ENCODE peak calls at places on chromosomes 2 and 18, in six cellular contexts. Z is HFFc6; J is activated CD4-positive, alpha-beta T cell treated with anti-CD3 and anti-CD28 coated beads, Interleukin-2, amount 50 U/mL, for 24 hours; H is lower leg skin; G is GF-D8; Q is heart left ventricle. U is an unnamed sample.

GRCh38 chr2:107728586-107728985 is 98.1 kb upstream of the RGPD4 start:
- DNase-seq in Z (no peak), J (no peak), H (no peak), G (no peak), Q (no peak), U (no peak)

GRCh38 chr18:39340418-39340817 is 1774.8 kb upstream of the CELF4 start:
- DNase-seq in Z (no peak), J (no peak), H (no peak), G (no peak), Q (no peak), U (no peak)

GRCh38 chr18:13381907-13382682 is 163.5 kb downstream of the LDLRAD4 start:
- DNase-seq in Z (no peak), J (peak), H (no peak), G (no peak), Q (peak), U (no peak)

GRCh38 chr2:75406138-75406537 is 154.6 kb downstream of the EVA1A start:
- DNase-seq in Z (no peak), J (no peak), H (no peak), G (no peak), Q (no peak), U (no peak)

GRCh38 chr18:6374340-6374739 is 40.4 kb downstream of the L3MBTL4 start:
- DNase-seq in Z (no peak), J (no peak), H (no peak), G (no peak), Q (no peak), U (no peak)

GRCh38 chr18:56702946-56703345 is 51.8 kb downstream of the WDR7 start:
- DNase-seq in Z (peak), J (peak), H (no peak), G (no peak), Q (no peak), U (peak)

GRCh38 chr18:2529154-2529553 is 42.2 kb downstream of the METTL4 start:
- DNase-seq in Z (no peak), J (no peak), H (no peak), G (no peak), Q (no peak), U (no peak)

GRCh38 chr18:72056171-72056570 is 488.0 kb downstream of the CBLN2 start:
- DNase-seq in Z (no peak), J (no peak), H (no peak), G (no peak), Q (no peak), U (no peak)

GRCh38 chr2:161036926-161037325 is 123.3 kb upstream of the TANK start:
- DNase-seq in Z (no peak), J (no peak), H (no peak), G (no peak), Q (no peak), U (no peak)

GRCh38 chr2:240785424-240786335 is 34.3 kb downstream of the KIF1A start:
- DNase-seq in Z (no peak), J (no peak), H (no peak), G (no peak), Q (no peak), U (no peak)

GRCh38 chr2:39736593-39736992 is 42.5 kb downstream of the THUMPD2 start:
- DNase-seq in Z (peak), J (no peak), H (no peak), G (no peak), Q (no peak), U (no peak)

GRCh38 chr2:190781604-190782198 is 98.9 kb upstream of the GLS start:
- DNase-seq in Z (peak), J (peak), H (no peak), G (no peak), Q (peak), U (peak)

GRCh38 chr2:241850544-241851324 is 8.0 kb downstream of the PDCD1 start:
- DNase-seq in Z (no peak), J (no peak), H (no peak), G (no peak), Q (no peak), U (no peak)

GRCh38 chr2:144517825-144518699 is 1.9 kb downstream of the ZEB2 start:
- DNase-seq in Z (no peak), J (no peak), H (no peak), G (no peak), Q (no peak), U (no peak)

GRCh38 chr2:27231921-27232320 is 14.8 kb downstream of the CAD start:
- DNase-seq in Z (no peak), J (no peak), H (no peak), G (no peak), Q (no peak), U (no peak)

GRCh38 chr18:3857544-3857943 is 407.6 kb downstream of the TGIF1 start:
- DNase-seq in Z (peak), J (no peak), H (no peak), G (no peak), Q (no peak), U (no peak)

GRCh38 chr18:57813245-57813644 is 10.1 kb upstream of the ATP8B1 start:
- DNase-seq in Z (peak), J (no peak), H (no peak), G (no peak), Q (no peak), U (no peak)

GRCh38 chr2:128660836-128661235 is 342.2 kb upstream of the HS6ST1 start:
- DNase-seq in Z (no peak), J (no peak), H (no peak), G (no peak), Q (no peak), U (no peak)

GRCh38 chr2:72649810-72650209 is 176.0 kb downstream of the EXOC6B start:
- DNase-seq in Z (no peak), J (no peak), H (no peak), G (no peak), Q (no peak), U (no peak)

GRCh38 chr2:173914055-173914922 is 50.9 kb downstream of the SP3 start:
- DNase-seq in Z (no peak), J (no peak), H (no peak), G (no peak), Q (no peak), U (no peak)

GRCh38 chr2:232941400-232941799 is 71.3 kb downstream of the SNORC start:
- DNase-seq in Z (no peak), J (no peak), H (no peak), G (no peak), Q (no peak), U (no peak)

GRCh38 chr18:24463233-24463775 is 2.9 kb downstream of the HRH4 start:
- DNase-seq in Z (no peak), J (no peak), H (no peak), G (no peak), Q (no peak), U (no peak)

GRCh38 chr18:24995056-24995455 is 356.9 kb downstream of the ZNF521 start:
- DNase-seq in Z (peak), J (no peak), H (no peak), G (no peak), Q (no peak), U (no peak)

GRCh38 chr2:205612661-205613060 is 69.6 kb upstream of the NRP2 start:
- DNase-seq in Z (no peak), J (peak), H (no peak), G (no peak), Q (no peak), U (no peak)

GRCh38 chr2:10529611-10530010 is 81.5 kb upstream of the ODC1 start:
- DNase-seq in Z (no peak), J (no peak), H (no peak), G (no peak), Q (no peak), U (no peak)

GRCh38 chr2:112773091-112773490 is 8.7 kb upstream of the CKAP2L start:
- DNase-seq in Z (no peak), J (no peak), H (no peak), G (no peak), Q (no peak), U (no peak)

GRCh38 chr2:202613479-202613878 is 21.3 kb upstream of the FAM117B start:
- DNase-seq in Z (no peak), J (no peak), H (no peak), G (no peak), Q (no peak), U (no peak)

GRCh38 chr2:219634951-219635751 is 7.7 kb downstream of the SLC4A3 start:
- DNase-seq in Z (no peak), J (no peak), H (no peak), G (no peak), Q (no peak), U (no peak)

GRCh38 chr2:120791961-120792295 is 56.3 kb downstream of the GLI2 start:
- DNase-seq in Z (no peak), J (no peak), H (no peak), G (no peak), Q (no peak), U (no peak)

GRCh38 chr2:201279079-201279478 is 18.7 kb downstream of the CASP8 start:
- DNase-seq in Z (no peak), J (no peak), H (no peak), G (no peak), Q (no peak), U (no peak)

GRCh38 chr18:78789850-78790249 is 189.8 kb upstream of the SALL3 start:
- DNase-seq in Z (no peak), J (no peak), H (no peak), G (no peak), Q (no peak), U (no peak)